ENCODE peak calls at places on chromosomes 1 and 21, in four cellular contexts. Y is GM03348, O is upper lobe of right lung, T is lower lobe of right lung. B is an unnamed sample.

GRCh38 chr1:56188855-56189254 is 390.5 kb downstream of the PLPP3 start:
- DNase-seq in Y (no peak), O (no peak), T (no peak), B (no peak)

GRCh38 chr21:34688145-34688544 is 19.4 kb downstream of the CLIC6 start:
- DNase-seq in Y (peak; percentile 48), O (no peak), T (no peak), B (no peak)

GRCh38 chr21:37073417-37074194 is 552 bp downstream of the TTC3 start:
- DNase-seq in Y (peak; percentile 45), O (peak; percentile 85), T (peak; percentile 77), B (peak; percentile 87)

GRCh38 chr1:1599919-1600860 is at the start of gene FNDC10:
- DNase-seq in Y (peak; percentile 55), O (no peak), T (peak; percentile 47), B (no peak)

GRCh38 chr1:182080955-182081582 is 19.6 kb upstream of the ZNF648 start:
- DNase-seq in Y (peak; percentile 69), O (no peak), T (no peak), B (no peak)

GRCh38 chr1:15885701-15886612 is 38.5 kb downstream of the SPEN start:
- DNase-seq in Y (peak; percentile 95), O (peak; percentile 98), T (peak; percentile 98), B (peak; percentile 99)

GRCh38 chr1:32881871-32882850 is 4.1 kb upstream of the HPCA start:
- DNase-seq in Y (no peak), O (no peak), T (no peak), B (peak; percentile 20)

GRCh38 chr1:54812801-54813478 is 11.8 kb upstream of the TTC22 start:
- DNase-seq in Y (no peak), O (no peak), T (no peak), B (peak; percentile 45)

GRCh38 chr1:118868387-118868786 is 119.8 kb downstream of the TBX15 start:
- DNase-seq in Y (no peak), O (no peak), T (no peak), B (no peak)

GRCh38 chr1:195105773-195106172 is 1502.5 kb downstream of the KCNT2 start:
- DNase-seq in Y (no peak), O (no peak), T (no peak), B (no peak)

GRCh38 chr1:229012823-229013222 is 258.1 kb upstream of the RAB4A start:
- DNase-seq in Y (no peak), O (no peak), T (no peak), B (no peak)

GRCh38 chr21:25997788-25998611 is 172.6 kb downstream of the APP start:
- DNase-seq in Y (no peak), O (no peak), T (no peak), B (no peak)

GRCh38 chr1:223628233-223628632 is 37.3 kb downstream of the CAPN8 start:
- DNase-seq in Y (peak; percentile 70), O (peak; percentile 71), T (peak; percentile 61), B (no peak)

GRCh38 chr1:244730153-244730933 is 77.4 kb downstream of the DESI2 start:
- DNase-seq in Y (peak; percentile 73), O (peak; percentile 78), T (peak; percentile 57), B (no peak)

GRCh38 chr1:33182452-33182851 is 609 bp upstream of the TRIM62 start:
- DNase-seq in Y (peak; percentile 55), O (no peak), T (no peak), B (no peak)

GRCh38 chr1:15406911-15407559 is 2.7 kb upstream of the EFHD2 start:
- DNase-seq in Y (peak; percentile 88), O (no peak), T (no peak), B (no peak)

GRCh38 chr1:114037952-114038867 is 58.9 kb downstream of the OLFML3 start:
- DNase-seq in Y (no peak), O (no peak), T (no peak), B (no peak)

GRCh38 chr1:166692354-166692753 is 146.9 kb upstream of the POGK start:
- DNase-seq in Y (no peak), O (no peak), T (no peak), B (no peak)

GRCh38 chr1:33943978-33944377 is 80.1 kb downstream of the HMGB4 start:
- DNase-seq in Y (peak; percentile 74), O (no peak), T (no peak), B (no peak)

GRCh38 chr1:75785320-75785963 is 614 bp upstream of the RABGGTB start:
- DNase-seq in Y (no peak), O (no peak), T (no peak), B (no peak)

GRCh38 chr1:29713857-29714256 is 477.5 kb downstream of the PTPRU start:
- DNase-seq in Y (no peak), O (no peak), T (no peak), B (no peak)

GRCh38 chr1:116538527-116538926 is 32.3 kb downstream of the CD58 start:
- DNase-seq in Y (peak; percentile 26), O (no peak), T (no peak), B (no peak)

GRCh38 chr1:94463765-94464330 is 45.7 kb downstream of the ABCD3 start:
- DNase-seq in Y (peak; percentile 52), O (no peak), T (no peak), B (no peak)

GRCh38 chr1:232462200-232462599 is 167.7 kb downstream of the SIPA1L2 start:
- DNase-seq in Y (no peak), O (no peak), T (no peak), B (no peak)

GRCh38 chr1:183043872-183044859 is 20.9 kb downstream of the LAMC1 start:
- DNase-seq in Y (peak; percentile 30), O (no peak), T (no peak), B (no peak)

GRCh38 chr1:109620396-109620817 is 770 bp downstream of the AMPD2 start:
- DNase-seq in Y (peak; percentile 86), O (peak; percentile 66), T (no peak), B (peak; percentile 79)

GRCh38 chr1:221169447-221169889 is 290.2 kb downstream of the HLX start:
- DNase-seq in Y (peak; percentile 33), O (no peak), T (no peak), B (no peak)

GRCh38 chr1:232226197-232226681 is 403.7 kb downstream of the SIPA1L2 start:
- DNase-seq in Y (peak; percentile 15), O (no peak), T (no peak), B (no peak)

GRCh38 chr1:177739780-177740179 is 230.1 kb downstream of the SEC16B start:
- DNase-seq in Y (no peak), O (no peak), T (no peak), B (no peak)

GRCh38 chr1:119075614-119076013 is 64.8 kb downstream of the WARS2 start:
- DNase-seq in Y (peak; percentile 77), O (no peak), T (no peak), B (no peak)

GRCh38 chr21:44920694-44921604 is at the start of gene ITGB2:
- DNase-seq in Y (no peak), O (peak; percentile 87), T (peak; percentile 90), B (no peak)

GRCh38 chr21:38597436-38597835 is 99.2 kb upstream of the ERG start:
- DNase-seq in Y (peak; percentile 61), O (no peak), T (no peak), B (no peak)

GRCh38 chr1:91559838-91560514 is 59.3 kb downstream of the CDC7 start:
- DNase-seq in Y (no peak), O (no peak), T (no peak), B (no peak)